ENCODE peak calls at places on chromosomes 1 and 21, in eight cellular contexts. One of them, this sample, is unnamed.

GRCh38 chr1:116224561-116224960 is 113.4 kb downstream of the MAB21L3 start:
- DNase-seq in endodermal cell: no peak
- DNase-seq in mammary epithelial cell: no peak
- DNase-seq in tibial artery: no peak
- DNase-seq in coronary artery: no peak
- DNase-seq in lower leg skin: no peak
- DNase-seq in AG10803: no peak
- DNase-seq in cardiac fibroblast: no peak
- DNase-seq in this sample: no peak

GRCh38 chr1:219812491-219813221 is 115.7 kb downstream of the SLC30A10 start:
- DNase-seq in endodermal cell: peak
- DNase-seq in mammary epithelial cell: peak
- DNase-seq in tibial artery: no peak
- DNase-seq in coronary artery: no peak
- DNase-seq in lower leg skin: no peak
- DNase-seq in AG10803: peak
- DNase-seq in cardiac fibroblast: peak
- DNase-seq in this sample: no peak

GRCh38 chr1:66292944-66293343 is 241.0 kb upstream of the SGIP1 start:
- DNase-seq in endodermal cell: no peak
- DNase-seq in mammary epithelial cell: no peak
- DNase-seq in tibial artery: no peak
- DNase-seq in coronary artery: no peak
- DNase-seq in lower leg skin: no peak
- DNase-seq in AG10803: no peak
- DNase-seq in cardiac fibroblast: no peak
- DNase-seq in this sample: no peak

GRCh38 chr1:212287261-212287895 is 2.2 kb downstream of the PPP2R5A start:
- DNase-seq in endodermal cell: no peak
- DNase-seq in mammary epithelial cell: no peak
- DNase-seq in tibial artery: no peak
- DNase-seq in coronary artery: no peak
- DNase-seq in lower leg skin: no peak
- DNase-seq in AG10803: no peak
- DNase-seq in cardiac fibroblast: no peak
- DNase-seq in this sample: no peak

GRCh38 chr1:110487676-110488075 is 31.3 kb downstream of the KCNA10 start:
- DNase-seq in endodermal cell: no peak
- DNase-seq in mammary epithelial cell: no peak
- DNase-seq in tibial artery: no peak
- DNase-seq in coronary artery: no peak
- DNase-seq in lower leg skin: no peak
- DNase-seq in AG10803: no peak
- DNase-seq in cardiac fibroblast: no peak
- DNase-seq in this sample: no peak

GRCh38 chr1:19762175-19762779 is 37.4 kb downstream of the TMCO4 start:
- DNase-seq in endodermal cell: peak
- DNase-seq in mammary epithelial cell: no peak
- DNase-seq in tibial artery: no peak
- DNase-seq in coronary artery: no peak
- DNase-seq in lower leg skin: no peak
- DNase-seq in AG10803: no peak
- DNase-seq in cardiac fibroblast: peak
- DNase-seq in this sample: no peak

GRCh38 chr1:109787845-109788605 is 24.3 kb upstream of the EPS8L3 start:
- DNase-seq in endodermal cell: peak
- DNase-seq in mammary epithelial cell: no peak
- DNase-seq in tibial artery: peak
- DNase-seq in coronary artery: peak
- DNase-seq in lower leg skin: peak
- DNase-seq in AG10803: no peak
- DNase-seq in cardiac fibroblast: no peak
- DNase-seq in this sample: no peak

GRCh38 chr1:58652351-58653184 is 47.3 kb downstream of the MYSM1 start:
- DNase-seq in endodermal cell: peak
- DNase-seq in mammary epithelial cell: peak
- DNase-seq in tibial artery: no peak
- DNase-seq in coronary artery: no peak
- DNase-seq in lower leg skin: no peak
- DNase-seq in AG10803: peak
- DNase-seq in cardiac fibroblast: peak
- DNase-seq in this sample: no peak

GRCh38 chr1:209569445-209570207 is 13.9 kb upstream of the CAMK1G start:
- DNase-seq in endodermal cell: peak
- DNase-seq in mammary epithelial cell: peak
- DNase-seq in tibial artery: peak
- DNase-seq in coronary artery: no peak
- DNase-seq in lower leg skin: peak
- DNase-seq in AG10803: peak
- DNase-seq in cardiac fibroblast: peak
- DNase-seq in this sample: no peak
- H3K4me3 ChIP-seq in endodermal cell: no peak
- H3K4me3 ChIP-seq in mammary epithelial cell: no peak
- H3K4me3 ChIP-seq in tibial artery: no peak
- H3K4me3 ChIP-seq in coronary artery: peak
- H3K4me3 ChIP-seq in lower leg skin: no peak
- H3K4me3 ChIP-seq in AG10803: peak
- H3K4me3 ChIP-seq in cardiac fibroblast: no peak
- H3K4me3 ChIP-seq in this sample: no peak

DNA sequence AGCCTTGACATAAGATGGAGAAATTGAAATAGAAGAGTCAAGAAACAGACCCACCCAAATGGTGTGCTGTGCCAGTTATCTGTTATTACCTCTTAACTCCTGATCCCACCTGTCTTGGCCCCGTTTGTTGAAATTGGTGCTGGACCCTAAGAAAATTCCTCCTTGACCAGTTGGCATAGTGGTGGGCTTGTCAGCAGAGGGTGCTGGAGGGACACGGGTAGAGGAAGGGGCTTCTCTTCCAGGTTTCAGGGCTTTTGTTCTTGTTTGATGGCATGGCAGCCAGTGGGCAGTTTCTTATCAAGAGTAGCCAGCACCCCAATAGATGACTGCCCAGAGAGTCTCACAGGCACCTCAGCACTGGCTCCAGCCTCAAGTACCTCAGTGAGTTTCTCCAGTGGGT is 51.6 kb downstream of the PCBP3 start:
- DNase-seq in endodermal cell: peak
- DNase-seq in mammary epithelial cell: no peak
- DNase-seq in tibial artery: no peak
- DNase-seq in coronary artery: no peak
- DNase-seq in lower leg skin: no peak
- DNase-seq in AG10803: no peak
- DNase-seq in cardiac fibroblast: no peak
- DNase-seq in this sample: no peak
- TF ChIP-seq CTCF in endodermal cell: peak
- TF ChIP-seq CTCF in mammary epithelial cell: peak
- TF ChIP-seq CTCF in tibial artery: no peak
- TF ChIP-seq CTCF in coronary artery: no peak
- TF ChIP-seq CTCF in lower leg skin: no peak
- TF ChIP-seq CTCF in AG10803: no peak
- TF ChIP-seq CTCF in cardiac fibroblast: no peak
- TF ChIP-seq CTCF in this sample: no peak

GRCh38 chr1:215878128-215878527 is 311.0 kb downstream of the KCTD3 start:
- DNase-seq in endodermal cell: no peak
- DNase-seq in mammary epithelial cell: no peak
- DNase-seq in tibial artery: no peak
- DNase-seq in coronary artery: no peak
- DNase-seq in lower leg skin: no peak
- DNase-seq in AG10803: no peak
- DNase-seq in cardiac fibroblast: peak
- DNase-seq in this sample: no peak
- H3K4me3 ChIP-seq in endodermal cell: no peak
- H3K4me3 ChIP-seq in mammary epithelial cell: no peak
- H3K4me3 ChIP-seq in tibial artery: no peak
- H3K4me3 ChIP-seq in coronary artery: no peak
- H3K4me3 ChIP-seq in lower leg skin: no peak
- H3K4me3 ChIP-seq in AG10803: no peak
- H3K4me3 ChIP-seq in cardiac fibroblast: no peak
- H3K4me3 ChIP-seq in this sample: no peak

DNA sequence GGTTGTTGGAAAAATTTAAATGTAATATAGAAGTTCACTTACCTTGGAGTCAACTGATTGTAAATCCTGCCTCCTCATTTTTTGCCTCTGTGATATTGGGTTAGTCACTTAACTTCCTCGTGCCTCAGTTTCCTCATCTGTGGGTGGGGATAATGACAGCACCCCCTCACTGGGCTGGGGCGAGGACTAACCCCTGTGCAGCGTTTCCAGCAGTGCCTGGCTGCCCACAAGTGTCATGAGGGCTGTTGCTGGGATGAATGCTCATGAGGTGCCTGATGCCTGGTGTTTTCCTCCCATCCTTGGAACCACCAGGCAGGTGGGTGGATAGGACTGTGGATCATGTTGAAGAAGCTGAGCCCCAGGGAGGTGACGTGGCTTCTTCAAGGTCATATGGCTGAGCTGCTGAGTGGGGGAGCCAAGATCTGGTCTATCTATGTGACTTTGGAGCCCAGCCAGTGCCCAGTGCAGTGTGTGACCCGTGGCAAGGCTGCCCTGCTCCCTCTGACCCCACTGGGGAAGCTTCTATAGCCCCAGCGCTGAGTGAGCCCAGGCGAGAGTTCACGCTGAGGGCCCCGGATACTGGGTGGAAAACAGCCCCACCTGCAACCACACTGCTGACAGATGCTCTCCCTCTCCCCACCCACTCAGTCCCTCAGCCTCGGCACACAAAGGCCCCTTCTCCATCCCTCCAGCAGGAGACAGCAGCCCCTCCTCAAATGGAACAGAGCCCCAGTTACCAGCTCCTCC is 446.0 kb downstream of the PTPRU start:
- DNase-seq in endodermal cell: peak
- DNase-seq in mammary epithelial cell: no peak
- DNase-seq in tibial artery: peak
- DNase-seq in coronary artery: peak
- DNase-seq in lower leg skin: peak
- DNase-seq in AG10803: no peak
- DNase-seq in cardiac fibroblast: no peak
- DNase-seq in this sample: peak
- TF ChIP-seq CTCF in endodermal cell: no peak
- TF ChIP-seq CTCF in mammary epithelial cell: no peak
- TF ChIP-seq CTCF in tibial artery: no peak
- TF ChIP-seq CTCF in coronary artery: no peak
- TF ChIP-seq CTCF in lower leg skin: no peak
- TF ChIP-seq CTCF in AG10803: no peak
- TF ChIP-seq CTCF in cardiac fibroblast: no peak
- TF ChIP-seq CTCF in this sample: no peak

GRCh38 chr1:234998174-234998741 is 130.4 kb downstream of the TOMM20 start:
- DNase-seq in endodermal cell: peak
- DNase-seq in mammary epithelial cell: peak
- DNase-seq in tibial artery: peak
- DNase-seq in coronary artery: peak
- DNase-seq in lower leg skin: peak
- DNase-seq in AG10803: peak
- DNase-seq in cardiac fibroblast: peak
- DNase-seq in this sample: no peak

GRCh38 chr1:234994411-234995295 is 134.0 kb downstream of the TOMM20 start:
- DNase-seq in endodermal cell: peak
- DNase-seq in mammary epithelial cell: no peak
- DNase-seq in tibial artery: no peak
- DNase-seq in coronary artery: no peak
- DNase-seq in lower leg skin: peak
- DNase-seq in AG10803: no peak
- DNase-seq in cardiac fibroblast: no peak
- DNase-seq in this sample: no peak

GRCh38 chr1:234999513-234999940 is 129.1 kb downstream of the TOMM20 start:
- DNase-seq in endodermal cell: peak
- DNase-seq in mammary epithelial cell: no peak
- DNase-seq in tibial artery: no peak
- DNase-seq in coronary artery: no peak
- DNase-seq in lower leg skin: peak
- DNase-seq in AG10803: no peak
- DNase-seq in cardiac fibroblast: no peak
- DNase-seq in this sample: no peak

GRCh38 chr1:234996245-234996757 is 132.3 kb downstream of the TOMM20 start:
- DNase-seq in endodermal cell: no peak
- DNase-seq in mammary epithelial cell: no peak
- DNase-seq in tibial artery: no peak
- DNase-seq in coronary artery: no peak
- DNase-seq in lower leg skin: peak
- DNase-seq in AG10803: peak
- DNase-seq in cardiac fibroblast: peak
- DNase-seq in this sample: no peak

GRCh38 chr1:234997201-234998173 is 131.2 kb downstream of the TOMM20 start:
- DNase-seq in endodermal cell: peak
- DNase-seq in mammary epithelial cell: peak
- DNase-seq in tibial artery: peak
- DNase-seq in coronary artery: peak
- DNase-seq in lower leg skin: peak
- DNase-seq in AG10803: peak
- DNase-seq in cardiac fibroblast: peak
- DNase-seq in this sample: no peak
- H3K4me3 ChIP-seq in endodermal cell: no peak
- H3K4me3 ChIP-seq in mammary epithelial cell: no peak
- H3K4me3 ChIP-seq in tibial artery: peak
- H3K4me3 ChIP-seq in coronary artery: peak
- H3K4me3 ChIP-seq in lower leg skin: no peak
- H3K4me3 ChIP-seq in AG10803: peak
- H3K4me3 ChIP-seq in cardiac fibroblast: no peak
- H3K4me3 ChIP-seq in this sample: peak

GRCh38 chr1:33099290-33100118 is 18.6 kb downstream of the AZIN2 start:
- DNase-seq in endodermal cell: peak
- DNase-seq in mammary epithelial cell: peak
- DNase-seq in tibial artery: no peak
- DNase-seq in coronary artery: peak
- DNase-seq in lower leg skin: peak
- DNase-seq in AG10803: peak
- DNase-seq in cardiac fibroblast: peak
- DNase-seq in this sample: no peak
- TF ChIP-seq CTCF in endodermal cell: peak
- TF ChIP-seq CTCF in mammary epithelial cell: peak
- TF ChIP-seq CTCF in tibial artery: peak
- TF ChIP-seq CTCF in coronary artery: no peak
- TF ChIP-seq CTCF in lower leg skin: no peak
- TF ChIP-seq CTCF in AG10803: peak
- TF ChIP-seq CTCF in cardiac fibroblast: peak
- TF ChIP-seq CTCF in this sample: no peak

DNA sequence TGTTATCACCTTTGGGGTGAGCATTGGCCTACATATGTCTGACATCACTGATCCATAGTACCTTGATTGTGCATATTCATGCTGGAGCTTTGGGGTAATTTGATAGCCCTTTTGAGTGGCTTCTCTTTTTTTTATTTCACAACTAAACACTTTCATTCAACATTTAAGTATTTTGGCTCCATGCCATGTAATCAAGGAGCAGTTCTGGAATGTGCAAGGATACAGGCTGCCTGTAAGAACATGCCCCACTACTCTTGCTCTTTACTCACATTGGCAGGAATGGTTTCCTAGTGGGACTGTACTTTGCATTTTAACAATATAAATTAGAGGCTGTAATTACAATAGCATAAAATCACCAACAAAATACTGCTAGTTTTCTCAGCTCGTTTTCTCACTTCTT is 300.7 kb upstream of the SPAG17 start:
- DNase-seq in endodermal cell: no peak
- DNase-seq in mammary epithelial cell: peak
- DNase-seq in tibial artery: no peak
- DNase-seq in coronary artery: no peak
- DNase-seq in lower leg skin: no peak
- DNase-seq in AG10803: no peak
- DNase-seq in cardiac fibroblast: no peak
- DNase-seq in this sample: no peak
- H3K4me3 ChIP-seq in endodermal cell: no peak
- H3K4me3 ChIP-seq in mammary epithelial cell: no peak
- H3K4me3 ChIP-seq in tibial artery: no peak
- H3K4me3 ChIP-seq in coronary artery: no peak
- H3K4me3 ChIP-seq in lower leg skin: no peak
- H3K4me3 ChIP-seq in AG10803: no peak
- H3K4me3 ChIP-seq in cardiac fibroblast: no peak
- H3K4me3 ChIP-seq in this sample: no peak

This sample was measured in vagina.